ENCODE peak calls at places on chromosome 6, in eight cellular contexts. One of them, this sample, is unnamed. For H4K20me1, the result is how much of the 10 kb centered on the place peaks cover.

GRCh38 chr6:56399672-56400263 is 152.4 kb upstream of the COL21A1 start:
- DNase-seq in fibroblast of lung: no peak
- DNase-seq in endothelial cell of umbilical vein: no peak
- DNase-seq in HCT116: no peak
- DNase-seq in astrocyte: no peak
- DNase-seq in IMR-90: no peak
- DNase-seq in DND-41: no peak
- DNase-seq in K562: no peak
- DNase-seq in this sample: no peak

GRCh38 chr6:1013656-1014430 is 298.1 kb upstream of the FOXQ1 start:
- DNase-seq in fibroblast of lung: peak
- DNase-seq in endothelial cell of umbilical vein: no peak
- DNase-seq in HCT116: no peak
- DNase-seq in astrocyte: no peak
- DNase-seq in IMR-90: no peak
- DNase-seq in DND-41: no peak
- DNase-seq in K562: no peak
- DNase-seq in this sample: no peak

GRCh38 chr6:143929975-143930374 is 65.7 kb downstream of the ZC2HC1B start:
- DNase-seq in fibroblast of lung: no peak
- DNase-seq in endothelial cell of umbilical vein: no peak
- DNase-seq in HCT116: no peak
- DNase-seq in astrocyte: no peak
- DNase-seq in IMR-90: no peak
- DNase-seq in DND-41: no peak
- DNase-seq in K562: no peak
- DNase-seq in this sample: no peak

GRCh38 chr6:134347916-134348805 is 30.2 kb upstream of the SGK1 start:
- DNase-seq in fibroblast of lung: peak
- DNase-seq in endothelial cell of umbilical vein: no peak
- DNase-seq in HCT116: no peak
- DNase-seq in astrocyte: peak
- DNase-seq in IMR-90: peak
- DNase-seq in DND-41: no peak
- DNase-seq in K562: no peak
- DNase-seq in this sample: no peak

GRCh38 chr6:151018911-151019795 is 153.7 kb downstream of the MTHFD1L start:
- DNase-seq in fibroblast of lung: no peak
- DNase-seq in endothelial cell of umbilical vein: peak
- DNase-seq in HCT116: no peak
- DNase-seq in astrocyte: peak
- DNase-seq in IMR-90: no peak
- DNase-seq in DND-41: no peak
- DNase-seq in K562: no peak
- DNase-seq in this sample: no peak

GRCh38 chr6:13425971-13426931 is 61.1 kb downstream of the GFOD1 start:
- DNase-seq in fibroblast of lung: peak
- DNase-seq in endothelial cell of umbilical vein: no peak
- DNase-seq in HCT116: no peak
- DNase-seq in astrocyte: peak
- DNase-seq in IMR-90: peak
- DNase-seq in DND-41: no peak
- DNase-seq in K562: no peak
- DNase-seq in this sample: peak

GRCh38 chr6:80022803-80023202 is 18.4 kb downstream of the TTK start:
- DNase-seq in fibroblast of lung: peak
- DNase-seq in endothelial cell of umbilical vein: peak
- DNase-seq in HCT116: no peak
- DNase-seq in astrocyte: peak
- DNase-seq in IMR-90: peak
- DNase-seq in DND-41: no peak
- DNase-seq in K562: no peak
- DNase-seq in this sample: no peak

GRCh38 chr6:145798530-145798929 is 16.1 kb downstream of the FBXO30 start:
- DNase-seq in fibroblast of lung: peak
- DNase-seq in endothelial cell of umbilical vein: peak
- DNase-seq in HCT116: no peak
- DNase-seq in astrocyte: peak
- DNase-seq in IMR-90: peak
- DNase-seq in DND-41: no peak
- DNase-seq in K562: no peak
- DNase-seq in this sample: no peak

GRCh38 chr6:36629792-36630191 is 35.6 kb downstream of the SRSF3 start:
- DNase-seq in fibroblast of lung: no peak
- DNase-seq in endothelial cell of umbilical vein: no peak
- DNase-seq in HCT116: no peak
- DNase-seq in astrocyte: no peak
- DNase-seq in IMR-90: no peak
- DNase-seq in DND-41: no peak
- DNase-seq in K562: no peak
- DNase-seq in this sample: no peak

GRCh38 chr6:135995160-135995898 is 143.8 kb downstream of the PDE7B start:
- DNase-seq in fibroblast of lung: peak
- DNase-seq in endothelial cell of umbilical vein: peak
- DNase-seq in HCT116: no peak
- DNase-seq in astrocyte: peak
- DNase-seq in IMR-90: peak
- DNase-seq in DND-41: no peak
- DNase-seq in K562: no peak
- DNase-seq in this sample: no peak

GRCh38 chr6:115945806-115946205 is 114.9 kb downstream of the FRK start:
- DNase-seq in fibroblast of lung: no peak
- DNase-seq in endothelial cell of umbilical vein: no peak
- DNase-seq in HCT116: no peak
- DNase-seq in astrocyte: no peak
- DNase-seq in IMR-90: no peak
- DNase-seq in DND-41: no peak
- DNase-seq in K562: no peak
- DNase-seq in this sample: no peak

GRCh38 chr6:105045546-105045945 is 88.6 kb downstream of the LIN28B start:
- DNase-seq in fibroblast of lung: no peak
- DNase-seq in endothelial cell of umbilical vein: peak
- DNase-seq in HCT116: no peak
- DNase-seq in astrocyte: peak
- DNase-seq in IMR-90: peak
- DNase-seq in DND-41: no peak
- DNase-seq in K562: no peak
- DNase-seq in this sample: no peak

GRCh38 chr6:44043479-44044153 is 83.6 kb downstream of the MRPL14 start:
- DNase-seq in fibroblast of lung: peak
- DNase-seq in endothelial cell of umbilical vein: no peak
- DNase-seq in HCT116: no peak
- DNase-seq in astrocyte: no peak
- DNase-seq in IMR-90: peak
- DNase-seq in DND-41: peak
- DNase-seq in K562: peak
- DNase-seq in this sample: no peak

GRCh38 chr6:44044940-44045671 is 82.1 kb downstream of the MRPL14 start:
- DNase-seq in fibroblast of lung: no peak
- DNase-seq in endothelial cell of umbilical vein: no peak
- DNase-seq in HCT116: no peak
- DNase-seq in astrocyte: no peak
- DNase-seq in IMR-90: no peak
- DNase-seq in DND-41: no peak
- DNase-seq in K562: no peak
- DNase-seq in this sample: no peak

GRCh38 chr6:44045672-44046015 is 81.6 kb downstream of the MRPL14 start:
- DNase-seq in fibroblast of lung: no peak
- DNase-seq in endothelial cell of umbilical vein: no peak
- DNase-seq in HCT116: no peak
- DNase-seq in astrocyte: no peak
- DNase-seq in IMR-90: no peak
- DNase-seq in DND-41: no peak
- DNase-seq in K562: no peak
- DNase-seq in this sample: no peak

GRCh38 chr6:44043036-44043478 is 84.2 kb downstream of the MRPL14 start:
- DNase-seq in fibroblast of lung: peak
- DNase-seq in endothelial cell of umbilical vein: no peak
- DNase-seq in HCT116: no peak
- DNase-seq in astrocyte: no peak
- DNase-seq in IMR-90: peak
- DNase-seq in DND-41: peak
- DNase-seq in K562: no peak
- DNase-seq in this sample: no peak

GRCh38 chr6:44044154-44044539 is 83.1 kb downstream of the MRPL14 start:
- DNase-seq in fibroblast of lung: peak
- DNase-seq in endothelial cell of umbilical vein: no peak
- DNase-seq in HCT116: no peak
- DNase-seq in astrocyte: no peak
- DNase-seq in IMR-90: peak
- DNase-seq in DND-41: no peak
- DNase-seq in K562: peak
- DNase-seq in this sample: no peak
- H3K4me3 ChIP-seq in fibroblast of lung: no peak
- H3K4me3 ChIP-seq in endothelial cell of umbilical vein: no peak
- H3K4me3 ChIP-seq in HCT116: no peak
- H3K4me3 ChIP-seq in astrocyte: no peak
- H3K4me3 ChIP-seq in IMR-90: no peak
- H3K4me3 ChIP-seq in DND-41: no peak
- H3K4me3 ChIP-seq in K562: no peak
- H3K4me3 ChIP-seq in this sample: no peak

GRCh38 chr6:5142131-5142530 is 57.0 kb downstream of the PPP1R3G start:
- DNase-seq in fibroblast of lung: no peak
- DNase-seq in endothelial cell of umbilical vein: no peak
- DNase-seq in HCT116: no peak
- DNase-seq in astrocyte: no peak
- DNase-seq in IMR-90: no peak
- DNase-seq in DND-41: no peak
- DNase-seq in K562: no peak
- DNase-seq in this sample: no peak

GRCh38 chr6:5141046-5141445 is 55.9 kb downstream of the PPP1R3G start:
- DNase-seq in fibroblast of lung: no peak
- DNase-seq in endothelial cell of umbilical vein: no peak
- DNase-seq in HCT116: no peak
- DNase-seq in astrocyte: no peak
- DNase-seq in IMR-90: peak
- DNase-seq in DND-41: no peak
- DNase-seq in K562: no peak
- DNase-seq in this sample: no peak

GRCh38 chr6:5146396-5146795 is 61.3 kb downstream of the PPP1R3G start:
- DNase-seq in fibroblast of lung: no peak
- DNase-seq in endothelial cell of umbilical vein: no peak
- DNase-seq in HCT116: no peak
- DNase-seq in astrocyte: no peak
- DNase-seq in IMR-90: no peak
- DNase-seq in DND-41: no peak
- DNase-seq in K562: no peak
- DNase-seq in this sample: no peak

GRCh38 chr6:5142915-5143314 is 57.8 kb downstream of the PPP1R3G start:
- DNase-seq in fibroblast of lung: no peak
- DNase-seq in endothelial cell of umbilical vein: no peak
- DNase-seq in HCT116: no peak
- DNase-seq in astrocyte: no peak
- DNase-seq in IMR-90: peak
- DNase-seq in DND-41: no peak
- DNase-seq in K562: no peak
- DNase-seq in this sample: no peak

DNA sequence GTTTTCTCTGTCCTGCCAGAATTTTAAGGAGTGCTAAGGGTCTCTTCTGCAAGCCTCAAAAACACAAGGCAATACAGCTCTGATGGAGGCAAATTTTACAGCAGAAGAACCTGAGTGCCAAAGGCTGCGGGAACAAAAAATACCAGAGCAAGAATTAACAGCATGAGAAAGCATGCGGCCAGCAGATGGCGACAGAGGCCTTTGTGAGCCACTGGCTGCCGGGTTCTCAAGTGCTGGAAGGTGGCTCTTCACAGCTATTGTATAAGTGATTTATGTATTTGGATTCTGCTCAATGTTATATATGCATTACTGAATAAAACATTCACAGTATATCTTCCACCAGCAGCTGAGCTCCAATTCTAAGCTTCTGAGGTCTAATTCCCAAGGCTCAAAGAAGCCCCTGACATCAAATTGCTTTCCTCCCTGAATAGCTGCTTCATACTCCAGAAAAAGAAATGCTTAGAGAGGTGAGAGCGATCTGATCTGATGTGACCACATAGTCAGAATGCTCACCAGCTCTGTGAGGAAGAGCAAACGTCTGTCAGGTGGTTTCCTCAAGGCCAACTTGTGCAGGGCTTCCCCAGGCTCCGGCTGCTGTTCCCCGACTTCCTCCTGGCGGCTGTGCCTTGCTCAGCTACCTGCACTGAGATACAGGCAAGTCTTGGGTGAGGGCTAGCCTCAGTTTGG is 58.6 kb downstream of the PPP1R3G start:
- DNase-seq in fibroblast of lung: peak
- DNase-seq in endothelial cell of umbilical vein: peak
- DNase-seq in HCT116: peak
- DNase-seq in astrocyte: peak
- DNase-seq in IMR-90: peak
- DNase-seq in DND-41: peak
- DNase-seq in K562: peak
- DNase-seq in this sample: peak
- H3K27ac ChIP-seq in fibroblast of lung: no peak
- H3K27ac ChIP-seq in endothelial cell of umbilical vein: no peak
- H3K27ac ChIP-seq in HCT116: no peak
- H3K27ac ChIP-seq in astrocyte: no peak
- H3K27ac ChIP-seq in IMR-90: no peak
- H3K27ac ChIP-seq in DND-41: no peak
- H3K27ac ChIP-seq in K562: no peak
- H3K27ac ChIP-seq in this sample: no peak

DNA sequence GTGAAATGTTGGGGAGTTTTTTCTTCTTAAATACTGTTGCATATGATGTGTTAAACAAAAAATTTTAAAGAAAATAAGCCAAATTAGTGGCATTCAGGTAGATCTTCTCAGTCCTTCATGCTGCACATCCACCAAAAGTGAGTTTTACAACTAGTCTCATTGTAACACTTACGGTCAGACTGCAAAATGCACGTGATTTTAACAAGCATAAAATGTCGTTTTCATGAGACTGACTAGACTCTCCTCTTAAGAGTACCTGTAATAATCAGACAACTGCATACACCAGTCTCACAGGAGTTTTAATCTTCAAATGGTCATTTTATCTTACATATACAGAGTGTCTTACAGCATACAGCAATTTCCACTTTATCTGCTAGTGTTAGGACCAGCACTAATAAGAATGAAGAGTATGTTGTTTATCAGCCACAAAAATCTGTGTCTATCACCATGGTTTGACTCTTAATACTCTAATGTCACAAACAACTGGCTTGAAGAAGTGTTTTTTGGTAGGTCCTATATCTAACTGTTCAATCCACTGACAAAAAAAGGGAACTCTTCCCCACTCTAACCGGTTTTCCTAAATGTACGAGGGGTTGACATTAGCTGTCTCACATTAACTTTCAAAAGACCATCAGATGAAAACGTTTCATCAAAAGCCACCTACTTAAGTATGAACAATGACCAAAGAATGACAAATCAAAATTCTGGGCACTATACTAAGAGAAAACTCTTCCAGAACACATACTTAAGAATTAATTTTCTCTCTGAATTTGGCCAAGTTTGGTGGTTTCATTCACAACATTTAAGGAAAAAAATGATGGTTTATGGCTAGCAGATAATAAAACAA is 1.5 kb upstream of the ASF1A start:
- DNase-seq in fibroblast of lung: no peak
- DNase-seq in endothelial cell of umbilical vein: peak
- DNase-seq in HCT116: no peak
- DNase-seq in astrocyte: peak
- DNase-seq in IMR-90: no peak
- DNase-seq in DND-41: no peak
- DNase-seq in K562: peak
- DNase-seq in this sample: peak
- H4K20me1 ChIP-seq in fibroblast of lung: under half
- H4K20me1 ChIP-seq in endothelial cell of umbilical vein: under half
- H4K20me1 ChIP-seq in HCT116: under half
- H4K20me1 ChIP-seq in astrocyte: under half
- H4K20me1 ChIP-seq in IMR-90: under half
- H4K20me1 ChIP-seq in DND-41: under half
- H4K20me1 ChIP-seq in K562: under half
- H4K20me1 ChIP-seq in this sample: under half

GRCh38 chr6:167788531-167788903 is 38.2 kb upstream of the AFDN start:
- DNase-seq in fibroblast of lung: no peak
- DNase-seq in endothelial cell of umbilical vein: no peak
- DNase-seq in HCT116: no peak
- DNase-seq in astrocyte: no peak
- DNase-seq in IMR-90: no peak
- DNase-seq in DND-41: no peak
- DNase-seq in K562: no peak
- DNase-seq in this sample: no peak
- H3K4me3 ChIP-seq in fibroblast of lung: no peak
- H3K4me3 ChIP-seq in endothelial cell of umbilical vein: no peak
- H3K4me3 ChIP-seq in HCT116: no peak
- H3K4me3 ChIP-seq in astrocyte: no peak
- H3K4me3 ChIP-seq in IMR-90: no peak
- H3K4me3 ChIP-seq in DND-41: no peak
- H3K4me3 ChIP-seq in K562: no peak
- H3K4me3 ChIP-seq in this sample: no peak